ENCODE peak calls at places on chromosomes 11 and 22, in five cellular contexts. S is tibial nerve, L is endothelial cell, U is esophagus muscularis mucosa, I is WTC11. K is an unnamed sample.
A peak's percentile ranks its signal among the peaks of the same experiment; 100 is the strongest.

GRCh38 chr22:27673839-27674238 is 127.7 kb downstream of the MN1 start:
- DNase-seq in S (no peak), L (no peak), U (no peak), I (no peak), K (no peak)

GRCh38 chr22:36104988-36105387 is 55.6 kb downstream of the APOL3 start:
- DNase-seq in S (no peak), L (no peak), U (no peak), I (no peak), K (no peak)

GRCh38 chr11:70745451-70745850 is 347.1 kb downstream of the CTTN start:
- DNase-seq in S (no peak), L (no peak), U (no peak), I (no peak), K (no peak)

GRCh38 chr11:65646921-65647701 is 9.2 kb downstream of the SIPA1 start:
- DNase-seq in S (no peak), L (peak; percentile 60), U (no peak), I (peak; percentile 77), K (no peak)

GRCh38 chr11:104462346-104462745 is 298.4 kb upstream of the PDGFD start:
- DNase-seq in S (no peak), L (no peak), U (no peak), I (no peak), K (no peak)

GRCh38 chr11:64088159-64089026 is 52.7 kb downstream of the FLRT1 start:
- DNase-seq in S (no peak), L (peak; percentile 27), U (no peak), I (peak; percentile 79), K (no peak)

GRCh38 chr22:19810381-19811141 is 44.1 kb downstream of the GNB1L start:
- DNase-seq in S (peak; percentile 6), L (peak; percentile 1), U (no peak), I (peak; percentile 9), K (no peak)

GRCh38 chr11:15106201-15106965 is 8.3 kb upstream of the INSC start:
- DNase-seq in S (no peak), L (no peak), U (peak; percentile 87), I (no peak), K (no peak)

GRCh38 chr11:88016392-88017020 is 158.7 kb downstream of the RAB38 start:
- DNase-seq in S (peak; percentile 58), L (peak; percentile 64), U (no peak), I (peak; percentile 68), K (peak; percentile 25)

GRCh38 chr11:19199766-19200165 is 2.0 kb downstream of the CSRP3 start:
- DNase-seq in S (no peak), L (no peak), U (no peak), I (no peak), K (no peak)

GRCh38 chr22:49090061-49090852 is 737.4 kb downstream of the BRD1 start:
- DNase-seq in S (no peak), L (no peak), U (no peak), I (no peak), K (no peak)

GRCh38 chr11:68946416-68947090 is 34.2 kb downstream of the MRGPRD start:
- DNase-seq in S (no peak), L (no peak), U (no peak), I (no peak), K (no peak)

GRCh38 chr11:123086315-123086714 is 24.4 kb upstream of the HSPA8 start:
- DNase-seq in S (no peak), L (no peak), U (no peak), I (no peak), K (no peak)

GRCh38 chr11:105179542-105180278 is 40.1 kb upstream of the CARD18 start:
- DNase-seq in S (no peak), L (no peak), U (no peak), I (no peak), K (no peak)

GRCh38 chr11:120020486-120020885 is 117.4 kb downstream of the TRIM29 start:
- DNase-seq in S (no peak), L (no peak), U (no peak), I (no peak), K (no peak)

GRCh38 chr22:25564979-25565677 is 653 bp downstream of the GRK3 start:
- DNase-seq in S (no peak), L (no peak), U (no peak), I (peak; percentile 61), K (no peak)

DNA sequence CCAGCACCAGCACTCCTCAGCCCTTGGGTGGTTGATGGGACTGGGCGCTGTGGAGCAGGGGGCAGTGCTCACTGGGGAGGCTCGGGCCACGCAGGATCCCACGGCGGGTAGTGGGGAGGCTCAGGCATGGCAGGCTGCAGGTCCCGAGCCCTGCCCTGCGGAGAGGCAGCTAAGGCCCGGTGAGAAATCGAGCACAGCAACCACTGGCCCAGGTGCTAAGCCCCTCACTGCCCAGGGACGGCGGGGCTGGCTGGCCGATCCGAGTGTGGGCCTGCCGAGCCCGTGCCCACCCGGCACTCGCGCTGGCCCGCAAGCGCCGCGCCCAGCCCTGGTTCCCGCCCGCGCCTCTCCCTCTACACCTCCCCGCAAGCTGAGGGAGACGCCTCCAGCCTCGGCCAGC is 56.0 kb upstream of the ZNF195 start:
- DNase-seq in S (no peak), L (no peak), U (no peak), I (no peak), K (no peak)
- TF ChIP-seq CTCF in S (no peak), L (no peak), U (no peak), I (no peak), K (no peak)

DNA sequence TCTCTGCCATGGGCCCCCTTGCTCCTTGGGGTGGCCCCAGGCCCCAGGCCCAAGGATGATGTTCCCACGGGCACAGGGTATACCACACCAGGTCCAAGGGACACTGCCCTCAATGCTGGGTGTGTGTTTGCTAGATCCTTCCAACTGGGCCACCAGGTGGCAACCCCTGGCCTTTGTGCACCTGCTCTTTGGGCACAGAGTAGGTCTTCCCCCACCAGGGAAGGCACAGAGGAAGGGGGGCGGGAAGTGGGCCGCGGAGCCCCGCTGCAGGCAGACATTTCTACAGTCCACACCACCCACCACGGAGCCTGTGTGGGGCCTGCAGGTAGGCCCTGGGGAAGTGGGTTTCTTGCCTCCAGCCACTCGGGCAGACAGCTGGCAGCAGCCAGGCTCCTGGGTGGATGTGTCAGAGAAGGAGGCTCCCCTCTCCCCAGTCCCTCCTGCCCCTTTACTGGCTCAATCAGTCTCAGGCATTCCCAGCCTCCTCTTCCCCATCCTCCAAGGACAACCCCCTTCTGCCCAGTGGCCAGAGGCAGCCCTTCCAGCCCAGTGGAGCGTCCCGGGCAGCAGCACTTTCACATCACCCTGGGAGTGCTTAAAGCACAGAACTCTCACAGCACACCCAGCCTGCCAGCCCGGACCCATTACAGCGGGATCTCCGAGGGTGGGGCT is 21.6 kb downstream of the MAFF start:
- DNase-seq in S (no peak), L (no peak), U (no peak), I (no peak), K (no peak)
- TF ChIP-seq CTCF in S (no peak), L (no peak), U (no peak), I (no peak), K (no peak)

GRCh38 chr22:47061226-47061625 is 298.8 kb downstream of the TBC1D22A start:
- DNase-seq in S (no peak), L (no peak), U (no peak), I (no peak), K (no peak)
- TF ChIP-seq CTCF in S (no peak), L (no peak), U (no peak), I (no peak), K (no peak)

GRCh38 chr11:74842967-74843366 is 94.3 kb downstream of the RNF169 start:
- DNase-seq in S (no peak), L (no peak), U (peak; percentile 83), I (peak; percentile 26), K (no peak)
- TF ChIP-seq CTCF in S (no peak), L (no peak), U (no peak), I (no peak), K (no peak)

GRCh38 chr11:118224512-118225180 is at the start of gene JAML:
- DNase-seq in S (no peak), L (no peak), U (no peak), I (no peak), K (peak; percentile 58)
- TF ChIP-seq CTCF in S (no peak), L (no peak), U (no peak), I (no peak), K (no peak)